ENCODE peak calls at places on chromosomes 5 and 9, in ten cellular contexts. One of them, this sample, is unnamed.

GRCh38 chr5:37774912-37775483 is 64.8 kb downstream of the GDNF start:
- DNase-seq in left cardiac atrium: no peak
- DNase-seq in transverse colon: no peak
- DNase-seq in heart left ventricle: no peak
- DNase-seq in activated CD4-positive, CD25-positive, alpha-beta regulatory T cell: no peak
- DNase-seq in epithelial cell of prostate: no peak
- DNase-seq in NCI-H510A treated with DMSO at 0.1 percent for 48 hours: no peak
- DNase-seq in stimulated activated CD4-positive, alpha-beta T cell treated with anti-CD3 and anti-CD28 coated beads, TNF-alpha, amount 100 ng/mL, for 4 hours: no peak
- DNase-seq in stimulated activated CD8-positive, alpha-beta memory T cell treated with anti-CD3 and anti-CD28 coated beads, Interleukin-15, amount 100 ng/mL, for 48 hours: no peak
- DNase-seq in activated T-cell treated with anti-CD3 and anti-CD28 coated beads, Interleukin-2, amount 50 U/mL, for 72 hours: peak
- DNase-seq in this sample: no peak

GRCh38 chr9:136720251-136720886 is 8.0 kb downstream of the DIPK1B start:
- DNase-seq in left cardiac atrium: peak
- DNase-seq in transverse colon: no peak
- DNase-seq in heart left ventricle: no peak
- DNase-seq in activated CD4-positive, CD25-positive, alpha-beta regulatory T cell: no peak
- DNase-seq in epithelial cell of prostate: no peak
- DNase-seq in NCI-H510A treated with DMSO at 0.1 percent for 48 hours: no peak
- DNase-seq in stimulated activated CD4-positive, alpha-beta T cell treated with anti-CD3 and anti-CD28 coated beads, TNF-alpha, amount 100 ng/mL, for 4 hours: no peak
- DNase-seq in stimulated activated CD8-positive, alpha-beta memory T cell treated with anti-CD3 and anti-CD28 coated beads, Interleukin-15, amount 100 ng/mL, for 48 hours: no peak
- DNase-seq in activated T-cell treated with anti-CD3 and anti-CD28 coated beads, Interleukin-2, amount 50 U/mL, for 72 hours: no peak
- DNase-seq in this sample: no peak

GRCh38 chr5:113487411-113487778 is 858 bp downstream of the MCC start:
- DNase-seq in left cardiac atrium: no peak
- DNase-seq in transverse colon: no peak
- DNase-seq in heart left ventricle: peak
- DNase-seq in activated CD4-positive, CD25-positive, alpha-beta regulatory T cell: no peak
- DNase-seq in epithelial cell of prostate: no peak
- DNase-seq in NCI-H510A treated with DMSO at 0.1 percent for 48 hours: no peak
- DNase-seq in stimulated activated CD4-positive, alpha-beta T cell treated with anti-CD3 and anti-CD28 coated beads, TNF-alpha, amount 100 ng/mL, for 4 hours: no peak
- DNase-seq in stimulated activated CD8-positive, alpha-beta memory T cell treated with anti-CD3 and anti-CD28 coated beads, Interleukin-15, amount 100 ng/mL, for 48 hours: no peak
- DNase-seq in activated T-cell treated with anti-CD3 and anti-CD28 coated beads, Interleukin-2, amount 50 U/mL, for 72 hours: no peak
- DNase-seq in this sample: peak

GRCh38 chr5:168992687-168993086 is 308.3 kb downstream of the SLIT3 start:
- DNase-seq in left cardiac atrium: no peak
- DNase-seq in transverse colon: no peak
- DNase-seq in heart left ventricle: no peak
- DNase-seq in activated CD4-positive, CD25-positive, alpha-beta regulatory T cell: no peak
- DNase-seq in epithelial cell of prostate: no peak
- DNase-seq in NCI-H510A treated with DMSO at 0.1 percent for 48 hours: peak
- DNase-seq in stimulated activated CD4-positive, alpha-beta T cell treated with anti-CD3 and anti-CD28 coated beads, TNF-alpha, amount 100 ng/mL, for 4 hours: no peak
- DNase-seq in stimulated activated CD8-positive, alpha-beta memory T cell treated with anti-CD3 and anti-CD28 coated beads, Interleukin-15, amount 100 ng/mL, for 48 hours: no peak
- DNase-seq in activated T-cell treated with anti-CD3 and anti-CD28 coated beads, Interleukin-2, amount 50 U/mL, for 72 hours: no peak
- DNase-seq in this sample: peak

GRCh38 chr9:24614070-24614469 is 68.4 kb upstream of the IZUMO3 start:
- DNase-seq in left cardiac atrium: no peak
- DNase-seq in transverse colon: no peak
- DNase-seq in heart left ventricle: no peak
- DNase-seq in activated CD4-positive, CD25-positive, alpha-beta regulatory T cell: no peak
- DNase-seq in epithelial cell of prostate: no peak
- DNase-seq in NCI-H510A treated with DMSO at 0.1 percent for 48 hours: no peak
- DNase-seq in stimulated activated CD4-positive, alpha-beta T cell treated with anti-CD3 and anti-CD28 coated beads, TNF-alpha, amount 100 ng/mL, for 4 hours: no peak
- DNase-seq in stimulated activated CD8-positive, alpha-beta memory T cell treated with anti-CD3 and anti-CD28 coated beads, Interleukin-15, amount 100 ng/mL, for 48 hours: no peak
- DNase-seq in activated T-cell treated with anti-CD3 and anti-CD28 coated beads, Interleukin-2, amount 50 U/mL, for 72 hours: no peak
- DNase-seq in this sample: no peak

GRCh38 chr5:14853685-14854084 is 17.9 kb downstream of the ANKH start:
- DNase-seq in left cardiac atrium: no peak
- DNase-seq in transverse colon: no peak
- DNase-seq in heart left ventricle: no peak
- DNase-seq in activated CD4-positive, CD25-positive, alpha-beta regulatory T cell: no peak
- DNase-seq in epithelial cell of prostate: no peak
- DNase-seq in NCI-H510A treated with DMSO at 0.1 percent for 48 hours: peak
- DNase-seq in stimulated activated CD4-positive, alpha-beta T cell treated with anti-CD3 and anti-CD28 coated beads, TNF-alpha, amount 100 ng/mL, for 4 hours: no peak
- DNase-seq in stimulated activated CD8-positive, alpha-beta memory T cell treated with anti-CD3 and anti-CD28 coated beads, Interleukin-15, amount 100 ng/mL, for 48 hours: no peak
- DNase-seq in activated T-cell treated with anti-CD3 and anti-CD28 coated beads, Interleukin-2, amount 50 U/mL, for 72 hours: no peak
- DNase-seq in this sample: no peak

GRCh38 chr5:40484495-40484894 is 195.2 kb upstream of the PTGER4 start:
- DNase-seq in left cardiac atrium: no peak
- DNase-seq in transverse colon: no peak
- DNase-seq in heart left ventricle: no peak
- DNase-seq in activated CD4-positive, CD25-positive, alpha-beta regulatory T cell: no peak
- DNase-seq in epithelial cell of prostate: no peak
- DNase-seq in NCI-H510A treated with DMSO at 0.1 percent for 48 hours: no peak
- DNase-seq in stimulated activated CD4-positive, alpha-beta T cell treated with anti-CD3 and anti-CD28 coated beads, TNF-alpha, amount 100 ng/mL, for 4 hours: no peak
- DNase-seq in stimulated activated CD8-positive, alpha-beta memory T cell treated with anti-CD3 and anti-CD28 coated beads, Interleukin-15, amount 100 ng/mL, for 48 hours: no peak
- DNase-seq in activated T-cell treated with anti-CD3 and anti-CD28 coated beads, Interleukin-2, amount 50 U/mL, for 72 hours: no peak
- DNase-seq in this sample: no peak

GRCh38 chr9:33044677-33045282 is 19.7 kb downstream of the DNAJA1 start:
- DNase-seq in left cardiac atrium: no peak
- DNase-seq in transverse colon: peak
- DNase-seq in heart left ventricle: no peak
- DNase-seq in activated CD4-positive, CD25-positive, alpha-beta regulatory T cell: no peak
- DNase-seq in epithelial cell of prostate: no peak
- DNase-seq in NCI-H510A treated with DMSO at 0.1 percent for 48 hours: peak
- DNase-seq in stimulated activated CD4-positive, alpha-beta T cell treated with anti-CD3 and anti-CD28 coated beads, TNF-alpha, amount 100 ng/mL, for 4 hours: no peak
- DNase-seq in stimulated activated CD8-positive, alpha-beta memory T cell treated with anti-CD3 and anti-CD28 coated beads, Interleukin-15, amount 100 ng/mL, for 48 hours: no peak
- DNase-seq in activated T-cell treated with anti-CD3 and anti-CD28 coated beads, Interleukin-2, amount 50 U/mL, for 72 hours: no peak
- DNase-seq in this sample: peak

GRCh38 chr9:106616026-106616425 is 246.9 kb upstream of the ZNF462 start:
- DNase-seq in left cardiac atrium: no peak
- DNase-seq in transverse colon: no peak
- DNase-seq in heart left ventricle: no peak
- DNase-seq in activated CD4-positive, CD25-positive, alpha-beta regulatory T cell: no peak
- DNase-seq in epithelial cell of prostate: no peak
- DNase-seq in NCI-H510A treated with DMSO at 0.1 percent for 48 hours: no peak
- DNase-seq in stimulated activated CD4-positive, alpha-beta T cell treated with anti-CD3 and anti-CD28 coated beads, TNF-alpha, amount 100 ng/mL, for 4 hours: no peak
- DNase-seq in stimulated activated CD8-positive, alpha-beta memory T cell treated with anti-CD3 and anti-CD28 coated beads, Interleukin-15, amount 100 ng/mL, for 48 hours: no peak
- DNase-seq in activated T-cell treated with anti-CD3 and anti-CD28 coated beads, Interleukin-2, amount 50 U/mL, for 72 hours: no peak
- DNase-seq in this sample: no peak

GRCh38 chr9:85332487-85332886 is 409.3 kb downstream of the AGTPBP1 start:
- DNase-seq in left cardiac atrium: no peak
- DNase-seq in transverse colon: no peak
- DNase-seq in heart left ventricle: no peak
- DNase-seq in activated CD4-positive, CD25-positive, alpha-beta regulatory T cell: no peak
- DNase-seq in epithelial cell of prostate: no peak
- DNase-seq in NCI-H510A treated with DMSO at 0.1 percent for 48 hours: no peak
- DNase-seq in stimulated activated CD4-positive, alpha-beta T cell treated with anti-CD3 and anti-CD28 coated beads, TNF-alpha, amount 100 ng/mL, for 4 hours: no peak
- DNase-seq in stimulated activated CD8-positive, alpha-beta memory T cell treated with anti-CD3 and anti-CD28 coated beads, Interleukin-15, amount 100 ng/mL, for 48 hours: no peak
- DNase-seq in activated T-cell treated with anti-CD3 and anti-CD28 coated beads, Interleukin-2, amount 50 U/mL, for 72 hours: no peak
- DNase-seq in this sample: no peak

GRCh38 chr5:17374973-17375844 is 122.8 kb upstream of the TAF11L2 start:
- DNase-seq in left cardiac atrium: no peak
- DNase-seq in transverse colon: no peak
- DNase-seq in heart left ventricle: no peak
- DNase-seq in activated CD4-positive, CD25-positive, alpha-beta regulatory T cell: no peak
- DNase-seq in epithelial cell of prostate: peak
- DNase-seq in NCI-H510A treated with DMSO at 0.1 percent for 48 hours: no peak
- DNase-seq in stimulated activated CD4-positive, alpha-beta T cell treated with anti-CD3 and anti-CD28 coated beads, TNF-alpha, amount 100 ng/mL, for 4 hours: no peak
- DNase-seq in stimulated activated CD8-positive, alpha-beta memory T cell treated with anti-CD3 and anti-CD28 coated beads, Interleukin-15, amount 100 ng/mL, for 48 hours: no peak
- DNase-seq in activated T-cell treated with anti-CD3 and anti-CD28 coated beads, Interleukin-2, amount 50 U/mL, for 72 hours: no peak
- DNase-seq in this sample: no peak

GRCh38 chr5:5598547-5599113 is 176.2 kb downstream of the ICE1 start:
- DNase-seq in left cardiac atrium: no peak
- DNase-seq in transverse colon: no peak
- DNase-seq in heart left ventricle: no peak
- DNase-seq in activated CD4-positive, CD25-positive, alpha-beta regulatory T cell: no peak
- DNase-seq in epithelial cell of prostate: peak
- DNase-seq in NCI-H510A treated with DMSO at 0.1 percent for 48 hours: no peak
- DNase-seq in stimulated activated CD4-positive, alpha-beta T cell treated with anti-CD3 and anti-CD28 coated beads, TNF-alpha, amount 100 ng/mL, for 4 hours: no peak
- DNase-seq in stimulated activated CD8-positive, alpha-beta memory T cell treated with anti-CD3 and anti-CD28 coated beads, Interleukin-15, amount 100 ng/mL, for 48 hours: no peak
- DNase-seq in activated T-cell treated with anti-CD3 and anti-CD28 coated beads, Interleukin-2, amount 50 U/mL, for 72 hours: no peak
- DNase-seq in this sample: no peak

GRCh38 chr5:148035676-148036075 is 28.1 kb upstream of the SPINK5 start:
- DNase-seq in left cardiac atrium: no peak
- DNase-seq in transverse colon: no peak
- DNase-seq in heart left ventricle: no peak
- DNase-seq in activated CD4-positive, CD25-positive, alpha-beta regulatory T cell: no peak
- DNase-seq in epithelial cell of prostate: no peak
- DNase-seq in NCI-H510A treated with DMSO at 0.1 percent for 48 hours: no peak
- DNase-seq in stimulated activated CD4-positive, alpha-beta T cell treated with anti-CD3 and anti-CD28 coated beads, TNF-alpha, amount 100 ng/mL, for 4 hours: no peak
- DNase-seq in stimulated activated CD8-positive, alpha-beta memory T cell treated with anti-CD3 and anti-CD28 coated beads, Interleukin-15, amount 100 ng/mL, for 48 hours: no peak
- DNase-seq in activated T-cell treated with anti-CD3 and anti-CD28 coated beads, Interleukin-2, amount 50 U/mL, for 72 hours: no peak
- DNase-seq in this sample: no peak

GRCh38 chr9:127629468-127630081 is 17.5 kb downstream of the STXBP1 start:
- DNase-seq in left cardiac atrium: no peak
- DNase-seq in transverse colon: no peak
- DNase-seq in heart left ventricle: no peak
- DNase-seq in activated CD4-positive, CD25-positive, alpha-beta regulatory T cell: no peak
- DNase-seq in epithelial cell of prostate: no peak
- DNase-seq in NCI-H510A treated with DMSO at 0.1 percent for 48 hours: no peak
- DNase-seq in stimulated activated CD4-positive, alpha-beta T cell treated with anti-CD3 and anti-CD28 coated beads, TNF-alpha, amount 100 ng/mL, for 4 hours: no peak
- DNase-seq in stimulated activated CD8-positive, alpha-beta memory T cell treated with anti-CD3 and anti-CD28 coated beads, Interleukin-15, amount 100 ng/mL, for 48 hours: no peak
- DNase-seq in activated T-cell treated with anti-CD3 and anti-CD28 coated beads, Interleukin-2, amount 50 U/mL, for 72 hours: no peak
- DNase-seq in this sample: no peak

GRCh38 chr9:105877719-105878118 is 183.4 kb downstream of the TMEM38B start:
- DNase-seq in left cardiac atrium: no peak
- DNase-seq in transverse colon: no peak
- DNase-seq in heart left ventricle: no peak
- DNase-seq in activated CD4-positive, CD25-positive, alpha-beta regulatory T cell: no peak
- DNase-seq in epithelial cell of prostate: no peak
- DNase-seq in NCI-H510A treated with DMSO at 0.1 percent for 48 hours: peak
- DNase-seq in stimulated activated CD4-positive, alpha-beta T cell treated with anti-CD3 and anti-CD28 coated beads, TNF-alpha, amount 100 ng/mL, for 4 hours: no peak
- DNase-seq in stimulated activated CD8-positive, alpha-beta memory T cell treated with anti-CD3 and anti-CD28 coated beads, Interleukin-15, amount 100 ng/mL, for 48 hours: no peak
- DNase-seq in activated T-cell treated with anti-CD3 and anti-CD28 coated beads, Interleukin-2, amount 50 U/mL, for 72 hours: no peak
- DNase-seq in this sample: no peak

GRCh38 chr9:135702002-135702721 is at the start of gene KCNT1:
- DNase-seq in left cardiac atrium: no peak
- DNase-seq in transverse colon: peak
- DNase-seq in heart left ventricle: no peak
- DNase-seq in activated CD4-positive, CD25-positive, alpha-beta regulatory T cell: peak
- DNase-seq in epithelial cell of prostate: no peak
- DNase-seq in NCI-H510A treated with DMSO at 0.1 percent for 48 hours: peak
- DNase-seq in stimulated activated CD4-positive, alpha-beta T cell treated with anti-CD3 and anti-CD28 coated beads, TNF-alpha, amount 100 ng/mL, for 4 hours: peak
- DNase-seq in stimulated activated CD8-positive, alpha-beta memory T cell treated with anti-CD3 and anti-CD28 coated beads, Interleukin-15, amount 100 ng/mL, for 48 hours: peak
- DNase-seq in activated T-cell treated with anti-CD3 and anti-CD28 coated beads, Interleukin-2, amount 50 U/mL, for 72 hours: peak
- DNase-seq in this sample: peak

GRCh38 chr5:41542183-41542582 is 31.8 kb upstream of the PLCXD3 start:
- DNase-seq in left cardiac atrium: peak
- DNase-seq in transverse colon: no peak
- DNase-seq in heart left ventricle: no peak
- DNase-seq in activated CD4-positive, CD25-positive, alpha-beta regulatory T cell: no peak
- DNase-seq in epithelial cell of prostate: no peak
- DNase-seq in NCI-H510A treated with DMSO at 0.1 percent for 48 hours: no peak
- DNase-seq in stimulated activated CD4-positive, alpha-beta T cell treated with anti-CD3 and anti-CD28 coated beads, TNF-alpha, amount 100 ng/mL, for 4 hours: no peak
- DNase-seq in stimulated activated CD8-positive, alpha-beta memory T cell treated with anti-CD3 and anti-CD28 coated beads, Interleukin-15, amount 100 ng/mL, for 48 hours: no peak
- DNase-seq in activated T-cell treated with anti-CD3 and anti-CD28 coated beads, Interleukin-2, amount 50 U/mL, for 72 hours: no peak
- DNase-seq in this sample: no peak

GRCh38 chr5:32852535-32852934 is 141.4 kb downstream of the NPR3 start:
- DNase-seq in left cardiac atrium: peak
- DNase-seq in transverse colon: peak
- DNase-seq in heart left ventricle: no peak
- DNase-seq in activated CD4-positive, CD25-positive, alpha-beta regulatory T cell: no peak
- DNase-seq in epithelial cell of prostate: no peak
- DNase-seq in NCI-H510A treated with DMSO at 0.1 percent for 48 hours: no peak
- DNase-seq in stimulated activated CD4-positive, alpha-beta T cell treated with anti-CD3 and anti-CD28 coated beads, TNF-alpha, amount 100 ng/mL, for 4 hours: no peak
- DNase-seq in stimulated activated CD8-positive, alpha-beta memory T cell treated with anti-CD3 and anti-CD28 coated beads, Interleukin-15, amount 100 ng/mL, for 48 hours: no peak
- DNase-seq in activated T-cell treated with anti-CD3 and anti-CD28 coated beads, Interleukin-2, amount 50 U/mL, for 72 hours: no peak
- DNase-seq in this sample: no peak

GRCh38 chr9:97412628-97413382 is 909 bp downstream of the TDRD7 start:
- DNase-seq in left cardiac atrium: no peak
- DNase-seq in transverse colon: no peak
- DNase-seq in heart left ventricle: no peak
- DNase-seq in activated CD4-positive, CD25-positive, alpha-beta regulatory T cell: no peak
- DNase-seq in epithelial cell of prostate: no peak
- DNase-seq in NCI-H510A treated with DMSO at 0.1 percent for 48 hours: peak
- DNase-seq in stimulated activated CD4-positive, alpha-beta T cell treated with anti-CD3 and anti-CD28 coated beads, TNF-alpha, amount 100 ng/mL, for 4 hours: no peak
- DNase-seq in stimulated activated CD8-positive, alpha-beta memory T cell treated with anti-CD3 and anti-CD28 coated beads, Interleukin-15, amount 100 ng/mL, for 48 hours: no peak
- DNase-seq in activated T-cell treated with anti-CD3 and anti-CD28 coated beads, Interleukin-2, amount 50 U/mL, for 72 hours: no peak
- DNase-seq in this sample: peak

GRCh38 chr5:112923148-112923917 is 1.3 kb upstream of the REEP5 start:
- DNase-seq in left cardiac atrium: no peak
- DNase-seq in transverse colon: no peak
- DNase-seq in heart left ventricle: no peak
- DNase-seq in activated CD4-positive, CD25-positive, alpha-beta regulatory T cell: no peak
- DNase-seq in epithelial cell of prostate: no peak
- DNase-seq in NCI-H510A treated with DMSO at 0.1 percent for 48 hours: no peak
- DNase-seq in stimulated activated CD4-positive, alpha-beta T cell treated with anti-CD3 and anti-CD28 coated beads, TNF-alpha, amount 100 ng/mL, for 4 hours: no peak
- DNase-seq in stimulated activated CD8-positive, alpha-beta memory T cell treated with anti-CD3 and anti-CD28 coated beads, Interleukin-15, amount 100 ng/mL, for 48 hours: no peak
- DNase-seq in activated T-cell treated with anti-CD3 and anti-CD28 coated beads, Interleukin-2, amount 50 U/mL, for 72 hours: peak
- DNase-seq in this sample: no peak

GRCh38 chr9:127913682-127914081 is 3.2 kb downstream of the ST6GALNAC4 start:
- DNase-seq in left cardiac atrium: no peak
- DNase-seq in transverse colon: peak
- DNase-seq in heart left ventricle: peak
- DNase-seq in activated CD4-positive, CD25-positive, alpha-beta regulatory T cell: no peak
- DNase-seq in epithelial cell of prostate: no peak
- DNase-seq in NCI-H510A treated with DMSO at 0.1 percent for 48 hours: peak
- DNase-seq in stimulated activated CD4-positive, alpha-beta T cell treated with anti-CD3 and anti-CD28 coated beads, TNF-alpha, amount 100 ng/mL, for 4 hours: no peak
- DNase-seq in stimulated activated CD8-positive, alpha-beta memory T cell treated with anti-CD3 and anti-CD28 coated beads, Interleukin-15, amount 100 ng/mL, for 48 hours: no peak
- DNase-seq in activated T-cell treated with anti-CD3 and anti-CD28 coated beads, Interleukin-2, amount 50 U/mL, for 72 hours: no peak
- DNase-seq in this sample: no peak

GRCh38 chr5:152649609-152650008 is 244.5 kb upstream of the NMUR2 start:
- DNase-seq in left cardiac atrium: no peak
- DNase-seq in transverse colon: no peak
- DNase-seq in heart left ventricle: no peak
- DNase-seq in activated CD4-positive, CD25-positive, alpha-beta regulatory T cell: no peak
- DNase-seq in epithelial cell of prostate: no peak
- DNase-seq in NCI-H510A treated with DMSO at 0.1 percent for 48 hours: no peak
- DNase-seq in stimulated activated CD4-positive, alpha-beta T cell treated with anti-CD3 and anti-CD28 coated beads, TNF-alpha, amount 100 ng/mL, for 4 hours: no peak
- DNase-seq in stimulated activated CD8-positive, alpha-beta memory T cell treated with anti-CD3 and anti-CD28 coated beads, Interleukin-15, amount 100 ng/mL, for 48 hours: no peak
- DNase-seq in activated T-cell treated with anti-CD3 and anti-CD28 coated beads, Interleukin-2, amount 50 U/mL, for 72 hours: no peak
- DNase-seq in this sample: no peak

GRCh38 chr5:3512291-3512690 is 83.3 kb upstream of the IRX1 start:
- DNase-seq in left cardiac atrium: no peak
- DNase-seq in transverse colon: no peak
- DNase-seq in heart left ventricle: no peak
- DNase-seq in activated CD4-positive, CD25-positive, alpha-beta regulatory T cell: no peak
- DNase-seq in epithelial cell of prostate: no peak
- DNase-seq in NCI-H510A treated with DMSO at 0.1 percent for 48 hours: no peak
- DNase-seq in stimulated activated CD4-positive, alpha-beta T cell treated with anti-CD3 and anti-CD28 coated beads, TNF-alpha, amount 100 ng/mL, for 4 hours: no peak
- DNase-seq in stimulated activated CD8-positive, alpha-beta memory T cell treated with anti-CD3 and anti-CD28 coated beads, Interleukin-15, amount 100 ng/mL, for 48 hours: no peak
- DNase-seq in activated T-cell treated with anti-CD3 and anti-CD28 coated beads, Interleukin-2, amount 50 U/mL, for 72 hours: no peak
- DNase-seq in this sample: no peak

GRCh38 chr9:34256104-34256503 is 73.0 kb downstream of the KIF24 start:
- DNase-seq in left cardiac atrium: no peak
- DNase-seq in transverse colon: no peak
- DNase-seq in heart left ventricle: no peak
- DNase-seq in activated CD4-positive, CD25-positive, alpha-beta regulatory T cell: no peak
- DNase-seq in epithelial cell of prostate: no peak
- DNase-seq in NCI-H510A treated with DMSO at 0.1 percent for 48 hours: peak
- DNase-seq in stimulated activated CD4-positive, alpha-beta T cell treated with anti-CD3 and anti-CD28 coated beads, TNF-alpha, amount 100 ng/mL, for 4 hours: no peak
- DNase-seq in stimulated activated CD8-positive, alpha-beta memory T cell treated with anti-CD3 and anti-CD28 coated beads, Interleukin-15, amount 100 ng/mL, for 48 hours: no peak
- DNase-seq in activated T-cell treated with anti-CD3 and anti-CD28 coated beads, Interleukin-2, amount 50 U/mL, for 72 hours: no peak
- DNase-seq in this sample: no peak

GRCh38 chr9:89912605-89912953 is 307.8 kb downstream of the GADD45G start:
- DNase-seq in left cardiac atrium: no peak
- DNase-seq in transverse colon: no peak
- DNase-seq in heart left ventricle: no peak
- DNase-seq in activated CD4-positive, CD25-positive, alpha-beta regulatory T cell: no peak
- DNase-seq in epithelial cell of prostate: no peak
- DNase-seq in NCI-H510A treated with DMSO at 0.1 percent for 48 hours: no peak
- DNase-seq in stimulated activated CD4-positive, alpha-beta T cell treated with anti-CD3 and anti-CD28 coated beads, TNF-alpha, amount 100 ng/mL, for 4 hours: no peak
- DNase-seq in stimulated activated CD8-positive, alpha-beta memory T cell treated with anti-CD3 and anti-CD28 coated beads, Interleukin-15, amount 100 ng/mL, for 48 hours: no peak
- DNase-seq in activated T-cell treated with anti-CD3 and anti-CD28 coated beads, Interleukin-2, amount 50 U/mL, for 72 hours: no peak
- DNase-seq in this sample: no peak

GRCh38 chr5:159965031-159965837 is 43.7 kb upstream of the TTC1 start:
- DNase-seq in left cardiac atrium: peak
- DNase-seq in transverse colon: peak
- DNase-seq in heart left ventricle: no peak
- DNase-seq in activated CD4-positive, CD25-positive, alpha-beta regulatory T cell: peak
- DNase-seq in epithelial cell of prostate: no peak
- DNase-seq in NCI-H510A treated with DMSO at 0.1 percent for 48 hours: no peak
- DNase-seq in stimulated activated CD4-positive, alpha-beta T cell treated with anti-CD3 and anti-CD28 coated beads, TNF-alpha, amount 100 ng/mL, for 4 hours: no peak
- DNase-seq in stimulated activated CD8-positive, alpha-beta memory T cell treated with anti-CD3 and anti-CD28 coated beads, Interleukin-15, amount 100 ng/mL, for 48 hours: no peak
- DNase-seq in activated T-cell treated with anti-CD3 and anti-CD28 coated beads, Interleukin-2, amount 50 U/mL, for 72 hours: peak
- DNase-seq in this sample: no peak

GRCh38 chr5:177327539-177328522 is 16.1 kb upstream of the MXD3 start:
- DNase-seq in left cardiac atrium: peak
- DNase-seq in transverse colon: no peak
- DNase-seq in heart left ventricle: no peak
- DNase-seq in activated CD4-positive, CD25-positive, alpha-beta regulatory T cell: no peak
- DNase-seq in epithelial cell of prostate: no peak
- DNase-seq in NCI-H510A treated with DMSO at 0.1 percent for 48 hours: no peak
- DNase-seq in stimulated activated CD4-positive, alpha-beta T cell treated with anti-CD3 and anti-CD28 coated beads, TNF-alpha, amount 100 ng/mL, for 4 hours: no peak
- DNase-seq in stimulated activated CD8-positive, alpha-beta memory T cell treated with anti-CD3 and anti-CD28 coated beads, Interleukin-15, amount 100 ng/mL, for 48 hours: no peak
- DNase-seq in activated T-cell treated with anti-CD3 and anti-CD28 coated beads, Interleukin-2, amount 50 U/mL, for 72 hours: no peak
- DNase-seq in this sample: no peak

GRCh38 chr5:67004730-67005350 is 191.8 kb downstream of the CD180 start:
- DNase-seq in left cardiac atrium: no peak
- DNase-seq in transverse colon: no peak
- DNase-seq in heart left ventricle: no peak
- DNase-seq in activated CD4-positive, CD25-positive, alpha-beta regulatory T cell: no peak
- DNase-seq in epithelial cell of prostate: no peak
- DNase-seq in NCI-H510A treated with DMSO at 0.1 percent for 48 hours: no peak
- DNase-seq in stimulated activated CD4-positive, alpha-beta T cell treated with anti-CD3 and anti-CD28 coated beads, TNF-alpha, amount 100 ng/mL, for 4 hours: no peak
- DNase-seq in stimulated activated CD8-positive, alpha-beta memory T cell treated with anti-CD3 and anti-CD28 coated beads, Interleukin-15, amount 100 ng/mL, for 48 hours: no peak
- DNase-seq in activated T-cell treated with anti-CD3 and anti-CD28 coated beads, Interleukin-2, amount 50 U/mL, for 72 hours: no peak
- DNase-seq in this sample: no peak

This sample was measured in prostate gland.